ENCODE peak calls at places on chromosomes 11 and 22, in five cellular contexts. T, F, S, C and O are unnamed samples.

GRCh38 chr22:19703869-19704268 is 10.4 kb upstream of the SEPTIN5 start:
- DNase-seq in T (no peak), F (no peak), S (peak), C (no peak), O (no peak)

GRCh38 chr22:20044495-20045151 is 23.7 kb downstream of the TANGO2 start:
- DNase-seq in T (no peak), F (no peak), S (no peak), C (no peak), O (no peak)

GRCh38 chr11:92024788-92025187 is 199.8 kb upstream of the FAT3 start:
- DNase-seq in T (no peak), F (no peak), S (no peak), C (no peak), O (no peak)

GRCh38 chr11:8068605-8069221 is 12.3 kb upstream of the TUB start:
- DNase-seq in T (peak), F (peak), S (peak), C (no peak), O (peak)

GRCh38 chr11:117862019-117862725 is 14.3 kb downstream of the FXYD6 start:
- DNase-seq in T (no peak), F (no peak), S (no peak), C (no peak), O (no peak)

GRCh38 chr22:48594757-48595510 is 1232.7 kb downstream of the BRD1 start:
- DNase-seq in T (no peak), F (no peak), S (no peak), C (no peak), O (no peak)

GRCh38 chr11:67373916-67374570 is 645 bp upstream of the CLCF1 start:
- DNase-seq in T (peak), F (peak), S (peak), C (peak), O (peak)

GRCh38 chr11:128692750-128693578 is 908 bp upstream of the FLI1 start:
- DNase-seq in T (no peak), F (no peak), S (no peak), C (peak), O (peak)

GRCh38 chr11:28107331-28107725 is 628 bp downstream of the KIF18A start:
- DNase-seq in T (no peak), F (peak), S (peak), C (no peak), O (peak)

GRCh38 chr22:37211075-37211852 is 1.0 kb downstream of the SSTR3 start:
- DNase-seq in T (no peak), F (no peak), S (no peak), C (no peak), O (no peak)

GRCh38 chr11:121630041-121630440 is 177.3 kb upstream of the SORL1-AS1 start:
- DNase-seq in T (no peak), F (no peak), S (no peak), C (no peak), O (no peak)

GRCh38 chr22:48926663-48927062 is 901.0 kb downstream of the BRD1 start:
- DNase-seq in T (no peak), F (no peak), S (no peak), C (peak), O (no peak)

GRCh38 chr11:74839971-74840370 is 91.3 kb downstream of the RNF169 start:
- DNase-seq in T (no peak), F (no peak), S (peak), C (no peak), O (no peak)
- TF ChIP-seq CHD2 in T (no peak), F (no peak), S (no peak), C (no peak), O (no peak)

GRCh38 chr11:111665779-111666178 is 63.5 kb downstream of the SIK2 start:
- DNase-seq in T (peak), F (peak), S (peak), C (no peak), O (no peak)

GRCh38 chr11:111660822-111661221 is 58.6 kb downstream of the SIK2 start:
- DNase-seq in T (no peak), F (no peak), S (no peak), C (no peak), O (no peak)

GRCh38 chr11:111659201-111659600 is 57.0 kb downstream of the SIK2 start:
- DNase-seq in T (no peak), F (no peak), S (no peak), C (no peak), O (no peak)

GRCh38 chr11:111668980-111669379 is 66.7 kb downstream of the SIK2 start:
- DNase-seq in T (no peak), F (no peak), S (no peak), C (no peak), O (no peak)

DNA sequence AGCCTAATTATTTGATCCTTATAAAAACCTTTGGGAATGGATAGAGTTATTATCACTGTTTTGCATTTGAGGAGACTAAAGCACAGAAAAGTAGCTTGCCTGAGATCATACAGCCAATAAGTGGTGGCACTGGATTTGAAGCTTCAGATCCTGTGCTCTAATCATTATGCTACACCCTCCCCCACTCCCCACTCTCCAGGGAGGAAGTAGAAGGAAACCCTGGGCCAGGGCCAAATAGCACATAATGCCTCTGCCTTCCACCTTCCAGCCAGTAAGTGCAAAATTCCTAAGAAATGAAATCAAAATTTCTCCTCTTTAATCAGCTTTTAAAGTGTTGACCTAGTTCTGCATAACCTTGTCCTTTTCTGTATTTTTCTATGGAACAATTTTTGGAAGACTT is 61.6 kb downstream of the SIK2 start:
- DNase-seq in T (no peak), F (no peak), S (peak), C (no peak), O (no peak)
- TF ChIP-seq CHD2 in T (no peak), F (no peak), S (no peak), C (no peak), O (no peak)

GRCh38 chr11:1076061-1076665 is 1.5 kb downstream of the MUC2 start:
- DNase-seq in T (no peak), F (no peak), S (no peak), C (no peak), O (no peak)
- TF ChIP-seq CHD2 in T (no peak), F (no peak), S (no peak), C (no peak), O (no peak)

GRCh38 chr11:119194811-119195210 is 9.5 kb downstream of the NHERF4 start:
- DNase-seq in T (no peak), F (no peak), S (no peak), C (no peak), O (no peak)

GRCh38 chr11:119202554-119202953 is 3.6 kb upstream of the CBL start:
- DNase-seq in T (no peak), F (no peak), S (no peak), C (no peak), O (no peak)

GRCh38 chr11:119196833-119197483 is 9.2 kb upstream of the CBL start:
- DNase-seq in T (peak), F (peak), S (peak), C (peak), O (peak)

GRCh38 chr11:119195680-119196079 is 10.4 kb downstream of the NHERF4 start:
- DNase-seq in T (peak), F (peak), S (peak), C (peak), O (peak)

GRCh38 chr11:119198925-119199324 is 7.2 kb upstream of the CBL start:
- DNase-seq in T (no peak), F (no peak), S (no peak), C (no peak), O (no peak)
- TF ChIP-seq CHD2 in T (no peak), F (no peak), S (no peak), C (no peak), O (no peak)